ENCODE peak calls at places on chromosomes 5 and 9, in six cellular contexts. P is cardiac muscle cell; X is ovary; V is adrenal gland; F is CD4-positive, alpha-beta T cell; U is CD4-positive, CD25-positive, alpha-beta regulatory T cell. N is an unnamed sample. For H3K9me3, the result is how much of the 10 kb centered on the place peaks cover.

GRCh38 chr5:180153991-180154390 is 55.0 kb downstream of the RASGEF1C start:
- DNase-seq in F (no peak), V (no peak), U (no peak), X (no peak), P (no peak), N (no peak)

GRCh38 chr5:106843812-106844416 is 826.8 kb downstream of the EFNA5 start:
- DNase-seq in X (no peak), V (no peak), U (no peak), F (no peak), P (no peak), N (no peak)

GRCh38 chr5:34826347-34826746 is 12.6 kb upstream of the TTC23L start:
- DNase-seq in U (no peak), P (peak), V (no peak), X (no peak), F (no peak), N (no peak)

GRCh38 chr5:14190194-14191164 is 47.3 kb downstream of the TRIO start:
- DNase-seq in V (peak), U (no peak), F (no peak), P (no peak), X (no peak), N (no peak)

GRCh38 chr9:136147890-136148714 is 29.4 kb upstream of the TMEM250 start:
- DNase-seq in V (no peak), F (no peak), X (no peak), U (no peak), P (no peak), N (no peak)

GRCh38 chr5:172004824-172005237 is 1.6 kb downstream of the FBXW11 start:
- DNase-seq in V (no peak), P (no peak), X (no peak), U (no peak), F (no peak), N (no peak)

GRCh38 chr9:109315889-109316640 is 4.8 kb downstream of the EPB41L4B start:
- DNase-seq in F (no peak), X (peak), V (peak), P (no peak), U (no peak), N (no peak)

GRCh38 chr9:99259231-99259918 is 37.3 kb downstream of the SEC61B start:
- DNase-seq in U (no peak), X (peak), V (peak), F (peak), P (peak), N (peak)

GRCh38 chr9:119811030-119811429 is 441.8 kb upstream of the BRINP1 start:
- DNase-seq in U (no peak), P (no peak), X (no peak), F (no peak), V (no peak), N (no peak)

GRCh38 chr5:31561936-31562335 is 29.8 kb downstream of the C5orf22 start:
- DNase-seq in F (no peak), U (no peak), X (no peak), P (no peak), V (no peak), N (no peak)

GRCh38 chr9:120395374-120395773 is 184.6 kb downstream of the CDK5RAP2 start:
- DNase-seq in X (no peak), P (no peak), V (peak), U (no peak), F (no peak), N (no peak)

GRCh38 chr9:111854799-111855198 is 41.8 kb upstream of the UGCG start:
- DNase-seq in V (no peak), F (no peak), P (no peak), X (no peak), U (no peak), N (no peak)

GRCh38 chr9:14361074-14361473 is 47.1 kb upstream of the NFIB start:
- DNase-seq in X (no peak), U (no peak), P (no peak), F (no peak), V (no peak), N (no peak)

GRCh38 chr9:107397076-107398049 is 92.2 kb downstream of the KLF4 start:
- DNase-seq in P (no peak), F (no peak), U (no peak), V (no peak), X (no peak), N (no peak)

GRCh38 chr9:110429453-110429852 is 91.8 kb upstream of the TXNDC8 start:
- DNase-seq in F (no peak), U (no peak), X (no peak), P (no peak), V (no peak), N (no peak)

GRCh38 chr5:140246378-140247122 is 56.4 kb downstream of the PFDN1 start:
- DNase-seq in V (peak), P (no peak), X (peak), F (no peak), U (no peak), N (no peak)

GRCh38 chr9:34505370-34506120 is 17.2 kb downstream of the ENHO start:
- DNase-seq in X (no peak), P (no peak), F (no peak), V (no peak), U (no peak), N (no peak)

GRCh38 chr9:15144567-15145174 is 162.3 kb downstream of the TTC39B start:
- DNase-seq in X (no peak), V (no peak), U (no peak), P (no peak), F (no peak), N (no peak)

GRCh38 chr9:33108472-33108871 is 32.0 kb upstream of the SMU1 start:
- DNase-seq in F (no peak), U (no peak), P (no peak), X (no peak), V (no peak), N (no peak)

GRCh38 chr9:112421771-112422222 is 41.9 kb downstream of the HSDL2 start:
- DNase-seq in P (no peak), V (no peak), U (no peak), X (no peak), F (no peak), N (no peak)

GRCh38 chr5:91296691-91297143 is 86.4 kb downstream of the ARRDC3 start:
- DNase-seq in U (no peak), P (no peak), X (no peak), F (no peak), V (peak), N (no peak)

GRCh38 chr9:105510024-105510423 is 47.9 kb upstream of the FKTN start:
- DNase-seq in V (no peak), U (no peak), F (no peak), P (no peak), X (no peak), N (no peak)

GRCh38 chr5:154863291-154864080 is 5.1 kb downstream of the CNOT8 start:
- DNase-seq in V (no peak), U (no peak), F (no peak), P (no peak), X (no peak), N (no peak)

GRCh38 chr5:80439213-80439612 is 31.3 kb downstream of the ZFYVE16 start:
- DNase-seq in F (no peak), U (no peak), X (no peak), V (no peak), P (no peak), N (no peak)

GRCh38 chr5:109836280-109836679 is 146.6 kb downstream of the MAN2A1 start:
- DNase-seq in F (no peak), U (no peak), P (no peak), X (no peak), V (no peak), N (no peak)

GRCh38 chr5:125026900-125027731 is 280.7 kb upstream of the ZNF608 start:
- DNase-seq in P (peak), V (no peak), F (no peak), U (no peak), X (no peak), N (no peak)

GRCh38 chr9:76365028-76365427 is 29.2 kb downstream of the RFK start:
- DNase-seq in V (no peak), U (no peak), X (no peak), F (no peak), P (no peak), N (no peak)

GRCh38 chr9:2720179-2720654 is 2.9 kb downstream of the KCNV2 start:
- DNase-seq in P (no peak), X (no peak), U (no peak), V (no peak), F (no peak), N (no peak)

GRCh38 chr5:109701779-109702178 is 12.1 kb downstream of the MAN2A1 start:
- DNase-seq in F (no peak), P (no peak), U (no peak), V (no peak), X (no peak), N (no peak)

GRCh38 chr5:128081111-128081865 is 2.3 kb upstream of the SLC12A2 start:
- DNase-seq in V (no peak), X (no peak), P (no peak), U (no peak), F (no peak), N (no peak)

GRCh38 chr5:1213508-1214162 is 11.5 kb upstream of the SLC6A18 start:
- DNase-seq in V (no peak), P (no peak), X (no peak), F (no peak), U (no peak), N (no peak)

GRCh38 chr5:1215320-1216096 is 9.7 kb upstream of the SLC6A18 start:
- DNase-seq in U (no peak), F (no peak), X (no peak), V (no peak), P (no peak), N (no peak)

GRCh38 chr5:1214936-1215220 is 10.3 kb upstream of the SLC6A18 start:
- DNase-seq in X (no peak), P (no peak), F (no peak), V (no peak), U (no peak), N (no peak)

GRCh38 chr5:1212881-1213280 is 11.5 kb downstream of the SLC6A19 start:
- DNase-seq in F (no peak), P (no peak), U (no peak), X (no peak), V (no peak), N (no peak)

GRCh38 chr5:1214163-1214935 is 10.8 kb upstream of the SLC6A18 start:
- DNase-seq in V (no peak), U (no peak), P (no peak), X (no peak), F (no peak), N (no peak)
- H3K9me3 ChIP-seq in V (under half), U (under half), P (under half), X (under half), F (under half), N (under half)

DNA sequence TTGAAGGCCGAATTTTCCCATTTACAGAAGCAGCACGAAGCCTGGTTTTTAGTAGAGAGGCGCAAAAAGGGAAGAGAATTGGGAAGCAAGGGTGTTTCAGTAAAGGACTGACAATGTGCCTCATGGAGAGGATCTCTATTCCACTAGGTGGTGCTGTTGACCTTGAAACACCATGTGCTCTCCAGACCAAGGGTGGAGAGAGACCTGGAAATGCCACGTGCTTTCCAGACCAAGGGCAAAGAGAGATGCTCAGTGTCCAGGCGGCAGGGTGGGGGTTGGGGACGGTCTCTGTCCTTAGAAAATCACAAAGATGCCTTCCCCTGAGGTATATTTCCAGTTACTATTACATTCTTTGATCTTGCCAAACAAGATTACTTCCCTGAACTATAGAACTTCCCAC is 425.3 kb downstream of the CSNK1G3 start:
- DNase-seq in X (no peak), F (no peak), U (no peak), P (peak), V (peak), N (no peak)
- H3K9me3 ChIP-seq in X (under half), F (under half), U (under half), P (under half), V (under half), N (under half)

GRCh38 chr9:65437724-65438123 is 152.7 kb upstream of the FOXD4L5 start:
- DNase-seq in U (no peak), F (no peak), X (no peak), P (no peak), V (no peak), N (no peak)

GRCh38 chr9:65432722-65433323 is 147.8 kb upstream of the FOXD4L5 start:
- DNase-seq in F (no peak), V (no peak), U (no peak), P (no peak), X (no peak), N (no peak)

GRCh38 chr9:65435464-65435863 is 150.5 kb upstream of the FOXD4L5 start:
- DNase-seq in V (no peak), P (no peak), X (no peak), U (no peak), F (no peak), N (no peak)

GRCh38 chr9:65430221-65430620 is 145.2 kb upstream of the FOXD4L5 start:
- DNase-seq in X (no peak), F (no peak), P (no peak), V (no peak), U (no peak), N (no peak)

GRCh38 chr9:65432051-65432450 is 147.0 kb upstream of the FOXD4L5 start:
- DNase-seq in F (no peak), P (no peak), V (no peak), U (no peak), X (no peak), N (no peak)
- H3K9me3 ChIP-seq in F (under half), P (under half), V (under half), U (under half), X (under half), N (under half)

DNA sequence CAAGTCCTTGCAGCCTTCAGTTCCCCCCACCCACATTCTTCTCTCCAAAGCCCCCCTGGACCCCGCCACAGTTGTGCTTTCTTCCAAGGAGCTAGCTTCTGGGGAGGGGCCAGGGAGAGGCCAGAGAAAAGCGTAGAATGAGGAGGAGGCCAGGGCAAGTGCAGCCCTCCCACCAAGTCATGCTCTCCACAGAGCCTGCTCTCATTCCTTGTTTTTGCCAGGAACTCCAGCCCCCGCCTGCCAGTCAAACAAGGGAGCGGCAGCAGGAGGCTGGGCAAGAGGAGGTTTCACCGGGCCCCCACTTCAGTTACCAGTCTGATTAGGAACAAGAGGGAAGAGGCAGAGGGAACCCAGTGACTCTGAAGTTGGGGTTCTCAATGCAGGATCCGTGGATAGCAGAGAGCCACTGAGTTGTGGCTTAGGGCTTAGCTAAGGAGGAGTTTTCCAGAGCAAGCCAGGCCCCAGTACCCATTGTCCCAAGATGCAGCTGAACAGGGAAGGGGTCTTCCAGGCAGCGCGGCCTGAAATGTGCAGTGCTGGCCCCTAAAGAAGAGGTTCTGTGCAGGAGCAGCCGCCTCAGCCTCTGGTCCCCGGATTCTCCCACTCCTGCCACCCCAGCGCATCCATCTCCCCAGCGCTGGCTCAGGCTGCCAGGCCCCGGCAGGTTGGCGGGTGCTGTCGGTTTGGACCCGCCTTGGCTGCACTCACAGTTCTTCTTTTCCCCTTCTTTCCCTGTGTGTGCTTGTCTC is 120.6 kb downstream of the DAB2IP start:
- DNase-seq in U (no peak), P (no peak), V (no peak), X (peak), F (no peak), N (peak)
- H3K9me3 ChIP-seq in U (under half), P (under half), V (under half), X (under half), F (under half), N (under half)

GRCh38 chr5:141420855-141421488 is at the start of gene PCDHGA11:
- DNase-seq in U (no peak), F (no peak), P (no peak), X (no peak), V (no peak), N (no peak)

GRCh38 chr5:141422742-141423291 is 2.0 kb downstream of the PCDHGA11 start:
- DNase-seq in V (no peak), P (no peak), X (no peak), U (no peak), F (no peak), N (no peak)

GRCh38 chr5:141419074-141419880 is 1.6 kb upstream of the PCDHGA11 start:
- DNase-seq in P (no peak), X (no peak), U (no peak), V (no peak), F (no peak), N (no peak)

DNA sequence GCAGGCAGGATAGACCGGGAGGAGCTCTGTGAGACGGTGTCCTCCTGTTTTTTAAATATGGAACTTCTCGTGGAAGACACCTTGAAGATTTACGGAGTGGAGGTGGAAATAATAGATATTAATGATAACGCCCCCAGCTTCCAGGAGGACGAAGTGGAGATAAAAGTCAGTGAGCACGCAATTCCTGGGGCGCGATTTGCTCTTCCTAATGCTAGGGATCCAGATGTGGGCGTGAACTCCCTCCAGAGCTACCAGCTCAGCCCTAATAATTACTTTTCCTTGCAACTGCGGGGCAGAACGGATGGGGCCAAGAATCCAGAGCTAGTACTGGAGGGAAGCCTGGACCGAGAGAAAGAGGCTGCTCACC is 621 bp downstream of the PCDHGA11 start:
- DNase-seq in U (no peak), V (no peak), X (no peak), P (no peak), F (no peak), N (no peak)
- H3K9me3 ChIP-seq in U (under half), V (under half), X (under half), P (under half), F (half or more), N (under half)

GRCh38 chr9:92983984-92984589 is 36.8 kb downstream of the FGD3 start:
- DNase-seq in P (no peak), V (no peak), X (no peak), F (no peak), U (no peak), N (no peak)
- H3K9me3 ChIP-seq in P (under half), V (under half), X (under half), F (under half), U (under half), N (under half)

GRCh38 chr5:40017918-40018317 is 593.1 kb upstream of the DAB2 start:
- DNase-seq in F (no peak), X (no peak), V (no peak), P (no peak), U (no peak), N (no peak)
- H3K9me3 ChIP-seq in F (under half), X (under half), V (under half), P (under half), U (under half), N (under half)

GRCh38 chr5:16974981-16975380 is 38.9 kb upstream of the MYO10 start:
- DNase-seq in X (no peak), P (no peak), U (no peak), F (no peak), V (no peak), N (no peak)
- H3K9me3 ChIP-seq in X (under half), P (under half), U (under half), F (under half), V (under half), N (under half)

N was measured in T-helper 17 cell.